ENCODE peak calls at places on chromosomes 3 and 15, in four cellular contexts. S is cerebellar cortex, V is M059J, R is GM04504. H is an unnamed sample.

GRCh38 chr3:188558343-188559068 is 404.5 kb downstream of the LPP start:
- DNase-seq in R (no peak), V (peak; percentile 47), S (no peak), H (no peak)

GRCh38 chr15:98562361-98562791 is 86.0 kb upstream of the IGF1R start:
- DNase-seq in V (no peak), R (no peak), S (no peak), H (no peak)

GRCh38 chr3:152356870-152357276 is 88.1 kb downstream of the MBNL1 start:
- DNase-seq in V (no peak), R (no peak), S (no peak), H (no peak)

GRCh38 chr3:126928921-126929485 is 53.9 kb upstream of the PLXNA1 start:
- DNase-seq in S (no peak), V (no peak), R (no peak), H (no peak)

GRCh38 chr3:52041118-52041847 is 15.1 kb downstream of the DUSP7 start:
- DNase-seq in S (no peak), V (no peak), R (no peak), H (no peak)

GRCh38 chr3:47885168-47885567 is 82.2 kb downstream of the DHX30 start:
- DNase-seq in V (no peak), R (no peak), S (no peak), H (no peak)

GRCh38 chr3:65614585-65614984 is 424.1 kb downstream of the MAGI1 start:
- DNase-seq in S (no peak), V (no peak), R (no peak), H (no peak)

GRCh38 chr3:162643245-162643644 is 1146.6 kb downstream of the OTOL1 start:
- DNase-seq in S (no peak), V (no peak), R (no peak), H (no peak)

GRCh38 chr3:36494461-36495109 is 114.3 kb downstream of the STAC start:
- DNase-seq in S (no peak), V (no peak), R (peak; percentile 85), H (no peak)

GRCh38 chr15:31235298-31236183 is 91.1 kb upstream of the KLF13 start:
- DNase-seq in V (peak; percentile 26), R (no peak), S (peak; percentile 75), H (no peak)

GRCh38 chr3:150232992-150233451 is 175.1 kb upstream of the TSC22D2 start:
- DNase-seq in V (peak; percentile 90), R (no peak), S (no peak), H (no peak)

GRCh38 chr3:55128201-55128870 is 200.5 kb upstream of the LRTM1 start:
- DNase-seq in S (no peak), R (peak; percentile 94), V (peak; percentile 28), H (no peak)

GRCh38 chr3:187616307-187616939 is 53.8 kb downstream of the SST start:
- DNase-seq in R (peak; percentile 47), S (peak; percentile 54), V (peak; percentile 63), H (peak; percentile 33)

GRCh38 chr15:85865070-85865684 is 70.5 kb upstream of the KLHL25 start:
- DNase-seq in V (peak; percentile 34), S (peak; percentile 73), R (no peak), H (no peak)

GRCh38 chr15:77720617-77721016 is 87.9 kb upstream of the LINGO1 start:
- DNase-seq in V (no peak), S (no peak), R (no peak), H (no peak)

GRCh38 chr15:26771917-26772587 is 814 bp downstream of the GABRB3 start:
- DNase-seq in S (peak; percentile 66), R (no peak), V (no peak), H (no peak)

GRCh38 chr15:65334586-65335231 is 30.2 kb downstream of the RNU5B-1 start:
- DNase-seq in R (no peak), S (no peak), V (no peak), H (no peak)

GRCh38 chr15:51735611-51736010 is 1.8 kb downstream of the LYSMD2 start:
- DNase-seq in R (no peak), S (no peak), V (no peak), H (peak; percentile 34)

GRCh38 chr3:119318871-119319270 is 24.7 kb downstream of the ARHGAP31 start:
- DNase-seq in V (no peak), R (peak; percentile 56), S (no peak), H (no peak)

GRCh38 chr3:194869482-194870169 is 183.9 kb downstream of the FAM43A start:
- DNase-seq in S (no peak), V (peak; percentile 83), R (peak; percentile 65), H (no peak)

GRCh38 chr3:112635674-112636073 is 5.3 kb downstream of the CCDC80 start:
- DNase-seq in S (no peak), R (peak; percentile 80), V (peak; percentile 97), H (no peak)

GRCh38 chr3:45595364-45596154 is 1.0 kb downstream of the LIMD1 start:
- DNase-seq in R (no peak), V (no peak), S (no peak), H (no peak)

GRCh38 chr15:71272932-71273331 is 157.7 kb downstream of the THSD4 start:
- DNase-seq in R (no peak), S (no peak), V (no peak), H (no peak)

GRCh38 chr3:14806641-14807263 is 12.0 kb upstream of the FGD5 start:
- DNase-seq in R (no peak), V (peak; percentile 55), S (no peak), H (no peak)

GRCh38 chr3:48406443-48407431 is 23.1 kb downstream of the PLXNB1 start:
- DNase-seq in R (no peak), V (no peak), S (no peak), H (no peak)

GRCh38 chr15:48557335-48557734 is 88.2 kb downstream of the FBN1 start:
- DNase-seq in V (no peak), R (no peak), S (no peak), H (no peak)

GRCh38 chr3:157493627-157494550 is 9.3 kb downstream of the VEPH1 start:
- DNase-seq in S (peak; percentile 80), V (peak; percentile 81), R (peak; percentile 56), H (no peak)

GRCh38 chr15:79923068-79923514 is 26.3 kb upstream of the MTHFS start:
- DNase-seq in V (peak; percentile 63), R (peak; percentile 14), S (peak; percentile 48), H (peak; percentile 70)

GRCh38 chr15:100769043-100769974 is 110.3 kb upstream of the ALDH1A3 start:
- DNase-seq in S (no peak), R (no peak), V (no peak), H (no peak)

H was measured in immature natural killer cell.